ENCODE peak calls at places on chromosomes 4 and X, in seven cellular contexts. X is anterior cingulate cortex; Z is mucosa of gallbladder; S is AG04449; T is NCI-H1092 treated with DMSO at 0.1 percent for 48 hours; V is activated CD4-positive, alpha-beta T cell treated with anti-CD3 and anti-CD28 coated beads for 48 hours; O is iPS DF 6.9. P is an unnamed sample.

GRCh38 chrX:48676893-48677270 is 6.7 kb upstream of the WAS start:
- DNase-seq in O (no peak), X (no peak), Z (no peak), S (no peak), V (peak), T (peak), P (no peak)

GRCh38 chrX:153304988-153305736 is 16.4 kb downstream of the PNMA6F start:
- DNase-seq in V (no peak), O (no peak), S (no peak), T (no peak), Z (no peak), X (no peak), P (no peak)

GRCh38 chrX:110563276-110563675 is 204.6 kb downstream of the RTL9 start:
- DNase-seq in O (no peak), X (no peak), Z (no peak), V (no peak), S (no peak), T (no peak), P (no peak)

GRCh38 chr4:176448761-176449160 is 129.0 kb downstream of the SPCS3 start:
- DNase-seq in O (no peak), X (no peak), T (no peak), Z (no peak), S (no peak), V (no peak), P (no peak)

GRCh38 chr4:139922625-139923024 is 231.4 kb downstream of the MAML3 start:
- DNase-seq in S (no peak), O (no peak), X (peak), T (peak), Z (peak), V (no peak), P (no peak)

GRCh38 chr4:74038161-74039064 is at the start of gene CXCL3:
- DNase-seq in T (no peak), X (peak), Z (peak), S (no peak), V (peak), O (no peak), P (no peak)

GRCh38 chr4:138759508-138759907 is 256.1 kb upstream of the NOCT start:
- DNase-seq in V (no peak), Z (no peak), X (no peak), T (no peak), S (no peak), O (no peak), P (no peak)

GRCh38 chr4:136442447-136442846 is 1089.8 kb downstream of the PCDH18 start:
- DNase-seq in V (no peak), O (no peak), T (no peak), S (no peak), X (no peak), Z (no peak), P (no peak)

GRCh38 chr4:1406946-1407656 is 859 bp upstream of the NKX1-1 start:
- DNase-seq in V (no peak), S (no peak), O (no peak), Z (no peak), X (no peak), T (no peak), P (no peak)

GRCh38 chr4:155954939-155955338 is 1.3 kb upstream of the CTSO start:
- DNase-seq in Z (no peak), O (no peak), X (no peak), S (no peak), V (no peak), T (no peak), P (no peak)

GRCh38 chr4:186105721-186106335 is 1.3 kb downstream of the FAM149A start:
- DNase-seq in X (no peak), V (no peak), T (no peak), Z (no peak), O (no peak), S (no peak), P (no peak)

GRCh38 chrX:130555341-130555740 is 153.6 kb downstream of the RBMX2 start:
- DNase-seq in V (no peak), O (no peak), Z (no peak), S (no peak), T (no peak), X (no peak), P (no peak)

GRCh38 chr4:55125087-55125721 is at the start of gene KDR:
- DNase-seq in S (no peak), T (no peak), O (peak), V (no peak), X (no peak), Z (no peak), P (peak)

GRCh38 chr4:126004936-126005335 is 690.2 kb downstream of the FAT4 start:
- DNase-seq in Z (no peak), S (no peak), V (no peak), O (no peak), T (no peak), X (no peak), P (no peak)

GRCh38 chrX:30734782-30735181 is 81.6 kb downstream of the GK start:
- DNase-seq in Z (no peak), S (no peak), O (no peak), X (no peak), T (no peak), V (no peak), P (no peak)

GRCh38 chrX:141180851-141181250 is 3.9 kb upstream of the LDOC1 start:
- DNase-seq in Z (no peak), S (no peak), T (no peak), O (no peak), V (no peak), X (no peak), P (no peak)

GRCh38 chrX:1754077-1754476 is 139.2 kb downstream of the ASMT start:
- DNase-seq in S (peak), X (no peak), T (no peak), V (no peak), O (no peak), Z (no peak), P (no peak)

GRCh38 chr4:2168469-2169319 is 73.2 kb downstream of the HAUS3 start:
- DNase-seq in O (no peak), X (no peak), V (no peak), S (no peak), Z (peak), T (peak), P (no peak)

GRCh38 chr4:83961575-83961974 is 425.7 kb downstream of the GPAT3 start:
- DNase-seq in O (no peak), X (no peak), T (no peak), Z (no peak), S (no peak), V (no peak), P (no peak)

GRCh38 chr4:7909966-7910720 is 29.5 kb downstream of the AFAP1 start:
- DNase-seq in X (no peak), T (no peak), O (no peak), S (no peak), V (no peak), Z (no peak), P (no peak)

GRCh38 chr4:52051213-52051614 is at the start of gene SPATA18:
- DNase-seq in Z (peak), S (no peak), T (no peak), V (peak), X (peak), O (no peak), P (no peak)

GRCh38 chr4:176393306-176394013 is 73.7 kb downstream of the SPCS3 start:
- DNase-seq in V (no peak), X (no peak), O (no peak), Z (no peak), T (no peak), S (no peak), P (no peak)

GRCh38 chr4:148445071-148445902 is 3.1 kb upstream of the NR3C2 start:
- DNase-seq in V (peak), X (peak), Z (peak), T (no peak), S (no peak), O (no peak), P (no peak)

GRCh38 chr4:170004656-170005250 is 21.4 kb downstream of the MFAP3L start:
- DNase-seq in S (no peak), V (no peak), X (no peak), Z (no peak), O (no peak), T (no peak), P (no peak)

GRCh38 chr4:109589119-109589518 is 29.1 kb downstream of the MCUB start:
- DNase-seq in T (no peak), V (no peak), S (no peak), O (no peak), Z (no peak), X (no peak), P (no peak)

GRCh38 chr4:19807505-19807904 is 444.2 kb upstream of the SLIT2 start:
- DNase-seq in X (no peak), T (no peak), V (no peak), S (peak), Z (no peak), O (no peak), P (no peak)

GRCh38 chr4:128385683-128386304 is 98.2 kb upstream of the PGRMC2 start:
- DNase-seq in Z (no peak), T (peak), V (no peak), X (no peak), O (no peak), S (no peak), P (peak)

GRCh38 chrX:47030339-47030738 is 47.9 kb upstream of the RGN start:
- DNase-seq in T (peak), O (peak), V (no peak), S (peak), X (no peak), Z (peak), P (peak)

GRCh38 chr4:9825049-9825448 is 43.6 kb downstream of the DRD5 start:
- DNase-seq in Z (no peak), S (no peak), X (no peak), O (no peak), V (peak), T (no peak), P (no peak)

GRCh38 chrX:133992877-133993276 is 7.5 kb upstream of the GPC3 start:
- DNase-seq in S (no peak), O (no peak), V (no peak), T (no peak), X (no peak), Z (no peak), P (no peak)

GRCh38 chr4:5823542-5824211 is 69.2 kb downstream of the CRMP1 start:
- DNase-seq in O (no peak), X (no peak), V (no peak), Z (no peak), T (no peak), S (no peak), P (no peak)

GRCh38 chr4:120633810-120634209 is 288.7 kb downstream of the PRDM5 start:
- DNase-seq in V (no peak), O (no peak), Z (no peak), S (no peak), X (no peak), T (no peak), P (no peak)